ENCODE peak calls at places on chromosome 2, in nine cellular contexts. W is neural progenitor cell, Y is HCT116, B is OCI-LY7, I is kidney, V is cardiac muscle cell, Q is heart right ventricle, R is K562, L is sigmoid colon. C is an unnamed sample.

GRCh38 chr2:138877421-138877820 is 97.2 kb upstream of the NXPH2 start:
- DNase-seq in W (no peak), Y (no peak), B (no peak), I (no peak), V (no peak), Q (no peak), R (no peak), L (no peak), C (no peak)

GRCh38 chr2:236608710-236609109 is 39.1 kb downstream of the ACKR3 start:
- DNase-seq in W (no peak), Y (no peak), B (no peak), I (no peak), V (no peak), Q (no peak), R (no peak), L (no peak), C (no peak)

GRCh38 chr2:95359035-95359434 is 43.5 kb upstream of the FAHD2A start:
- DNase-seq in W (no peak), Y (no peak), B (no peak), I (no peak), V (no peak), Q (no peak), R (no peak), L (no peak), C (no peak)

GRCh38 chr2:159249955-159250723 is 36.4 kb downstream of the WDSUB1 start:
- DNase-seq in W (no peak), Y (peak), B (peak), I (no peak), V (no peak), Q (peak), R (no peak), L (peak), C (no peak)

GRCh38 chr2:84963692-84964405 is 7.1 kb upstream of the KCMF1 start:
- DNase-seq in W (no peak), Y (no peak), B (no peak), I (no peak), V (no peak), Q (no peak), R (no peak), L (peak), C (no peak)

GRCh38 chr2:182055993-182056392 is 70.3 kb downstream of the PPP1R1C start:
- DNase-seq in W (no peak), Y (no peak), B (no peak), I (no peak), V (peak), Q (peak), R (no peak), L (no peak), C (no peak)

GRCh38 chr2:74440378-74441110 is 1.2 kb downstream of the RTKN start:
- DNase-seq in W (peak), Y (peak), B (peak), I (peak), V (peak), Q (peak), R (peak), L (peak), C (peak)

GRCh38 chr2:11123001-11123809 is 32.1 kb upstream of the SLC66A3 start:
- DNase-seq in W (no peak), Y (no peak), B (no peak), I (no peak), V (no peak), Q (no peak), R (no peak), L (no peak), C (no peak)

GRCh38 chr2:112758701-112759100 is 5.7 kb downstream of the CKAP2L start:
- DNase-seq in W (no peak), Y (no peak), B (no peak), I (no peak), V (no peak), Q (no peak), R (no peak), L (no peak), C (no peak)

GRCh38 chr2:170006592-170007327 is 171.2 kb upstream of the MYO3B start:
- DNase-seq in W (no peak), Y (no peak), B (no peak), I (no peak), V (no peak), Q (no peak), R (no peak), L (no peak), C (no peak)

GRCh38 chr2:114384441-114384840 is 58.0 kb upstream of the DPP10 start:
- DNase-seq in W (no peak), Y (no peak), B (no peak), I (no peak), V (no peak), Q (no peak), R (no peak), L (no peak), C (no peak)

GRCh38 chr2:100730290-100730868 is 89.6 kb upstream of the NPAS2 start:
- DNase-seq in W (peak), Y (peak), B (peak), I (no peak), V (peak), Q (peak), R (peak), L (peak), C (peak)

GRCh38 chr2:47510745-47511144 is 107.8 kb downstream of the MSH2 start:
- DNase-seq in W (no peak), Y (no peak), B (peak), I (no peak), V (no peak), Q (no peak), R (no peak), L (no peak), C (no peak)

GRCh38 chr2:119760237-119760807 is 600 bp downstream of the PTPN4 start:
- DNase-seq in W (no peak), Y (no peak), B (peak), I (no peak), V (no peak), Q (peak), R (no peak), L (peak), C (no peak)

GRCh38 chr2:222915092-222915957 is 54.5 kb downstream of the ACSL3 start:
- DNase-seq in W (no peak), Y (peak), B (peak), I (no peak), V (no peak), Q (no peak), R (no peak), L (no peak), C (no peak)

GRCh38 chr2:47592381-47592780 is 189.4 kb downstream of the MSH2 start:
- DNase-seq in W (no peak), Y (no peak), B (no peak), I (no peak), V (no peak), Q (no peak), R (no peak), L (no peak), C (no peak)

GRCh38 chr2:16617282-16618266 is 48.1 kb downstream of the CYRIA start:
- DNase-seq in W (peak), Y (no peak), B (no peak), I (no peak), V (peak), Q (no peak), R (peak), L (no peak), C (peak)

GRCh38 chr2:209661286-209661685 is 110.3 kb upstream of the UNC80 start:
- DNase-seq in W (peak), Y (no peak), B (no peak), I (no peak), V (no peak), Q (no peak), R (no peak), L (no peak), C (no peak)

GRCh38 chr2:109537565-109538221 is 76.1 kb downstream of the SEPTIN10 start:
- DNase-seq in W (no peak), Y (no peak), B (no peak), I (no peak), V (no peak), Q (no peak), R (no peak), L (no peak), C (no peak)

GRCh38 chr2:226431301-226431955 is 368.2 kb downstream of the IRS1 start:
- DNase-seq in W (no peak), Y (no peak), B (no peak), I (no peak), V (no peak), Q (no peak), R (no peak), L (no peak), C (no peak)

GRCh38 chr2:170740660-170741059 is 25.5 kb downstream of the SP5 start:
- DNase-seq in W (no peak), Y (no peak), B (no peak), I (no peak), V (no peak), Q (no peak), R (peak), L (no peak), C (no peak)

GRCh38 chr2:106961328-106961727 is 75.4 kb upstream of the ST6GAL2 start:
- DNase-seq in W (no peak), Y (no peak), B (no peak), I (no peak), V (peak), Q (no peak), R (no peak), L (no peak), C (no peak)

GRCh38 chr2:229344151-229344551 is 73.1 kb upstream of the PID1 start:
- DNase-seq in W (no peak), Y (no peak), B (no peak), I (no peak), V (no peak), Q (no peak), R (no peak), L (no peak), C (no peak)

GRCh38 chr2:190533968-190534309 is 583 bp downstream of the NEMP2 start:
- DNase-seq in W (no peak), Y (no peak), B (peak), I (no peak), V (no peak), Q (no peak), R (no peak), L (no peak), C (no peak)

GRCh38 chr2:238290079-238290478 is 1.7 kb upstream of the PER2 start:
- DNase-seq in W (peak), Y (peak), B (peak), I (no peak), V (peak), Q (peak), R (peak), L (peak), C (peak)

GRCh38 chr2:238286987-238287386 is 1.4 kb downstream of the PER2 start:
- DNase-seq in W (no peak), Y (no peak), B (no peak), I (peak), V (no peak), Q (no peak), R (no peak), L (peak), C (no peak)

GRCh38 chr2:238289574-238289973 is 1.2 kb upstream of the PER2 start:
- DNase-seq in W (peak), Y (no peak), B (peak), I (no peak), V (no peak), Q (no peak), R (no peak), L (peak), C (no peak)

GRCh38 chr2:238287702-238288649 is at the start of gene PER2:
- DNase-seq in W (peak), Y (peak), B (peak), I (peak), V (peak), Q (peak), R (peak), L (peak), C (peak)

GRCh38 chr2:238288650-238289573 is 502 bp upstream of the PER2 start:
- DNase-seq in W (peak), Y (peak), B (peak), I (peak), V (peak), Q (peak), R (peak), L (peak), C (peak)
- TF ChIP-seq CTCF in W (peak), Y (no peak), B (peak), I (peak), V (peak), Q (peak), R (no peak), L (peak), C (peak)

GRCh38 chr2:32947484-32948143 is 861 bp downstream of the LTBP1 start:
- DNase-seq in W (peak), Y (no peak), B (peak), I (peak), V (peak), Q (peak), R (peak), L (peak), C (peak)

GRCh38 chr2:32946314-32947075 is at the start of gene LTBP1:
- DNase-seq in W (peak), Y (peak), B (peak), I (peak), V (peak), Q (peak), R (peak), L (peak), C (peak)

GRCh38 chr2:32947076-32947483 is 327 bp downstream of the LTBP1 start:
- DNase-seq in W (no peak), Y (no peak), B (no peak), I (peak), V (no peak), Q (no peak), R (peak), L (no peak), C (peak)

GRCh38 chr2:32945286-32945685 is 1.5 kb upstream of the LTBP1 start:
- DNase-seq in W (no peak), Y (no peak), B (no peak), I (no peak), V (no peak), Q (no peak), R (no peak), L (no peak), C (no peak)

DNA sequence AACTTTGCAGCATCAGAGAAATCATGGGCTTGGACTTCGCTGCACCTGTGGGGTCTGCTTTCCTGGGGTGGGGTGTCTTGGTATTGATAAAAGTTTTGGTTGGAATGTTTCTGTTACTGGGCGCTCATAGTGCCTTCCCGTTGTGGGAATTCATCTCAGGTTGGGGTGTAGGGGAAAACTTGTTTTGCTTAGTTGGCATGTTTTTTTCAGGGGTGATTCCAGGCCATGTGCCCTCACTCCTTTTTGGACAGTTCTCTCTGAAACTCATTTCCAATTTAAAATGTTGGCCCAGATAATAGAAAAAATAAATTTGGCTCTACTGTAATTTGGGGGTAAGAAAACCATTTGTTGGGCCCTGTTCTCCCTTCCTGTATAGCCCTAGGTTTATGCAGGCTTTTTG is 1.5 kb downstream of the LTBP1 start:
- DNase-seq in W (no peak), Y (no peak), B (no peak), I (no peak), V (no peak), Q (no peak), R (no peak), L (no peak), C (no peak)
- H3K4me3 ChIP-seq in W (peak), Y (peak), B (peak), I (no peak), V (peak), Q (peak), R (peak), L (peak), C (peak)

GRCh38 chr2:7841751-7842150 is 840.1 kb upstream of the ID2 start:
- DNase-seq in W (no peak), Y (no peak), B (no peak), I (peak), V (no peak), Q (no peak), R (no peak), L (no peak), C (no peak)

GRCh38 chr2:7847321-7847720 is 834.5 kb upstream of the ID2 start:
- DNase-seq in W (no peak), Y (no peak), B (no peak), I (no peak), V (no peak), Q (no peak), R (no peak), L (no peak), C (no peak)

GRCh38 chr2:7844414-7844961 is 837.4 kb upstream of the ID2 start:
- DNase-seq in W (peak), Y (no peak), B (no peak), I (no peak), V (no peak), Q (no peak), R (no peak), L (no peak), C (peak)

GRCh38 chr2:7846607-7847006 is 835.2 kb upstream of the ID2 start:
- DNase-seq in W (no peak), Y (no peak), B (no peak), I (peak), V (no peak), Q (no peak), R (no peak), L (no peak), C (no peak)

GRCh38 chr2:7845332-7845731 is 836.5 kb upstream of the ID2 start:
- DNase-seq in W (no peak), Y (no peak), B (no peak), I (no peak), V (no peak), Q (no peak), R (no peak), L (no peak), C (no peak)
- H3K27ac ChIP-seq in W (no peak), Y (no peak), B (no peak), I (no peak), V (no peak), Q (no peak), R (no peak), L (no peak), C (no peak)

GRCh38 chr2:137093116-137093515 is 327.8 kb downstream of the THSD7B start:
- DNase-seq in W (no peak), Y (no peak), B (no peak), I (no peak), V (no peak), Q (no peak), R (no peak), L (no peak), C (no peak)

GRCh38 chr2:137091704-137092103 is 326.4 kb downstream of the THSD7B start:
- DNase-seq in W (no peak), Y (no peak), B (no peak), I (no peak), V (no peak), Q (no peak), R (no peak), L (no peak), C (no peak)

GRCh38 chr2:137096187-137096586 is 330.8 kb downstream of the THSD7B start:
- DNase-seq in W (no peak), Y (no peak), B (no peak), I (no peak), V (no peak), Q (no peak), R (no peak), L (no peak), C (no peak)

DNA sequence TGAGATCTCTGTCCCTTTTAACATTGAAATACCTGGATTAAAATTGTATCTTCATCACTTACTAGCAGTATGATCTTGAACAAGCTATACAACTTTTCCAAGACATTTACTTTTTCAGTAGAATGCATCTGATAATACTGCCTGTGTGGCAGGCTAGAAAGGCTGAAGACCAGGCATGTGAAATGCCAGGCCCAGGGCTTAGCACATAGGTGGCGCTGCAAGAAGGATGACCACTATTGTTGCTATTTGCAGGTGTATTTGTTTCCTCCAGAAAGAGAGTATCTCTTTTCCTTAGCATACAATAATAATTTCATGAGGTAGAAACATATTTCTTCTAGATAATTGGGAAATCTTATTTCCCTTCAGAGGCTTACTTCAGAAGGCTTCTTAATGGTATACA is 331.3 kb downstream of the THSD7B start:
- DNase-seq in W (peak), Y (no peak), B (peak), I (no peak), V (no peak), Q (no peak), R (no peak), L (no peak), C (no peak)
- TF ChIP-seq CTCF in W (peak), Y (no peak), B (peak), I (no peak), V (no peak), Q (no peak), R (no peak), L (no peak), C (no peak)

GRCh38 chr2:217987391-217987790 is 15.4 kb downstream of the TNS1 start:
- DNase-seq in W (no peak), Y (no peak), B (no peak), I (no peak), V (no peak), Q (no peak), R (no peak), L (peak), C (no peak)

GRCh38 chr2:217988014-217988839 is 14.6 kb downstream of the TNS1 start:
- DNase-seq in W (peak), Y (peak), B (peak), I (peak), V (peak), Q (peak), R (peak), L (peak), C (peak)

GRCh38 chr2:217990389-217990788 is 12.4 kb downstream of the TNS1 start:
- DNase-seq in W (no peak), Y (no peak), B (no peak), I (no peak), V (no peak), Q (no peak), R (no peak), L (no peak), C (no peak)

GRCh38 chr2:217989221-217989948 is 13.4 kb downstream of the TNS1 start:
- DNase-seq in W (no peak), Y (no peak), B (no peak), I (no peak), V (no peak), Q (no peak), R (no peak), L (no peak), C (no peak)

GRCh38 chr2:217988840-217989204 is 14.0 kb downstream of the TNS1 start:
- DNase-seq in W (no peak), Y (no peak), B (no peak), I (peak), V (no peak), Q (no peak), R (no peak), L (no peak), C (no peak)
- H3K4me3 ChIP-seq in W (no peak), Y (no peak), B (no peak), I (no peak), V (no peak), Q (no peak), R (no peak), L (no peak), C (no peak)

DNA sequence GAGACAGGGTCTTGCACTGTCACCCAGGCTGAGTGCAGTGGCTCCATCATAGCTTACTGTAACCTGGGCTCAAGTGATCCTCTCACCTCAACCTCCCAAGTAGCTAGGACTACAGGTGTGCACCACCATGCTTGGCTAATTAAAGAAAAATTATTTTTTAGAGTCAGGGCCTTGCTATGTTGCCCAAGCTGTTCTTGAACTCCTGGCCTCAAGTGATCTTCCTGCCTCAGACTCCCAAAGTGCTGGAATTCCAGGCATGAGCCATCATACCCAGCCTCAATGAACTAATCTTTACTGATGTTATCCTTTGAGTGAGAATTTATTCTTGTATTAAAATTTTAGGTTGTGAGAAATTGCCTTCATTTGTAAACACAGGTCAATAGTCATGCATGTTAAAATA is 27.0 kb upstream of the CD28 start:
- DNase-seq in W (no peak), Y (no peak), B (no peak), I (no peak), V (no peak), Q (no peak), R (no peak), L (no peak), C (no peak)
- H3K27ac ChIP-seq in W (no peak), Y (no peak), B (no peak), I (no peak), V (no peak), Q (no peak), R (no peak), L (no peak), C (no peak)